ENCODE peak calls at places on chromosomes 12 and 14, in ten cellular contexts. L, H, R, T, O, G, Q, C, P and V are unnamed samples.

GRCh38 chr12:112166051-112167015 is 41.0 kb downstream of the TRAFD1 start:
- DNase-seq in R (no peak), Q (no peak), G (no peak), L (no peak), P (no peak), H (no peak), T (no peak), O (no peak), C (no peak), V (no peak)

GRCh38 chr12:54018608-54018984 is 9.6 kb upstream of the HOXC6 start:
- DNase-seq in R (no peak), G (no peak), P (no peak), H (no peak), O (no peak), C (no peak), T (peak), Q (no peak), L (no peak), V (peak)

GRCh38 chr12:30748150-30748549 is 6.6 kb downstream of the CAPRIN2 start:
- DNase-seq in G (no peak), R (no peak), L (no peak), C (no peak), T (no peak), O (no peak), H (no peak), P (no peak), Q (no peak), V (no peak)

GRCh38 chr14:50677527-50678063 is 9.5 kb upstream of the SAV1 start:
- DNase-seq in C (no peak), T (peak), Q (no peak), O (no peak), G (no peak), L (peak), P (peak), H (no peak), R (peak), V (peak)

GRCh38 chr14:55976619-55977018 is 141.6 kb upstream of the PELI2 start:
- DNase-seq in L (no peak), R (no peak), T (no peak), P (no peak), O (no peak), G (no peak), H (no peak), C (peak), Q (no peak), V (no peak)

GRCh38 chr14:100880271-100881101 is 23.0 kb downstream of the RTL1 start:
- DNase-seq in C (no peak), P (no peak), T (no peak), O (no peak), Q (peak), L (no peak), H (no peak), G (no peak), R (no peak), V (no peak)

GRCh38 chr14:74015965-74016364 is 3.1 kb downstream of the ENTPD5 start:
- DNase-seq in P (no peak), H (no peak), Q (no peak), G (no peak), C (no peak), O (no peak), T (no peak), R (no peak), L (no peak), V (no peak)

GRCh38 chr12:14896477-14897184 is 11.0 kb upstream of the MGP start:
- DNase-seq in O (no peak), P (no peak), G (no peak), R (peak), L (no peak), H (peak), Q (no peak), C (no peak), T (peak), V (peak)